ENCODE peak calls at places on chromosomes 3 and 15, in seven cellular contexts. S, Q, O, F, L, X and R are unnamed samples. For H3K9me3 and H3K4me1, the result is how much of the 10 kb centered on the place peaks cover.

GRCh38 chr15:55526559-55527036 is 18.6 kb upstream of the DNAAF4 start:
- DNase-seq in S (peak), L (no peak), Q (peak), X (peak), O (no peak), F (peak), R (peak)

GRCh38 chr15:82798104-82798503 is 7.8 kb downstream of the FSD2 start:
- DNase-seq in Q (no peak), L (no peak), S (no peak), F (no peak), X (no peak), O (no peak), R (no peak)

GRCh38 chr3:172138031-172138538 is 98.7 kb downstream of the FNDC3B start:
- DNase-seq in O (no peak), L (no peak), F (no peak), Q (no peak), X (no peak), S (peak), R (no peak)

GRCh38 chr3:71436337-71436736 is 147.2 kb downstream of the FOXP1 start:
- DNase-seq in Q (no peak), X (no peak), F (no peak), O (no peak), L (no peak), S (no peak), R (no peak)

GRCh38 chr15:79883579-79884203 is 13.1 kb downstream of the MTHFS start:
- DNase-seq in X (no peak), L (no peak), S (no peak), Q (no peak), F (no peak), O (no peak), R (no peak)

GRCh38 chr3:47161983-47162694 is 1.8 kb downstream of the SETD2 start:
- DNase-seq in O (no peak), S (no peak), X (peak), F (no peak), Q (no peak), L (no peak), R (no peak)

GRCh38 chr3:151933224-151933858 is 59.9 kb downstream of the SUCNR1 start:
- DNase-seq in F (no peak), L (no peak), X (peak), S (no peak), Q (no peak), O (no peak), R (no peak)

GRCh38 chr3:58683001-58683845 is 16.6 kb upstream of the FAM3D start:
- DNase-seq in L (no peak), Q (no peak), O (no peak), X (no peak), S (no peak), F (no peak), R (no peak)

GRCh38 chr15:41494922-41495735 is 1.5 kb downstream of the ITPKA start:
- DNase-seq in Q (no peak), L (peak), X (peak), F (no peak), S (no peak), O (peak), R (no peak)

GRCh38 chr3:54264050-54264449 is 141.7 kb downstream of the CACNA2D3 start:
- DNase-seq in O (no peak), Q (no peak), L (no peak), F (no peak), S (no peak), X (no peak), R (no peak)

GRCh38 chr15:90141646-90142045 is 39.4 kb upstream of the IDH2 start:
- DNase-seq in S (peak), F (no peak), L (no peak), Q (no peak), O (no peak), X (no peak), R (no peak)

GRCh38 chr15:74788042-74788715 is 6.3 kb downstream of the CSK start:
- DNase-seq in O (no peak), L (no peak), F (no peak), S (no peak), Q (no peak), X (no peak), R (no peak)

GRCh38 chr3:189685854-189686253 is 54.7 kb downstream of the TP63 start:
- DNase-seq in F (no peak), O (no peak), S (peak), L (no peak), X (no peak), Q (no peak), R (no peak)

GRCh38 chr15:31159837-31160236 is 58.3 kb upstream of the TRPM1 start:
- DNase-seq in L (no peak), X (no peak), S (no peak), O (no peak), F (no peak), Q (no peak), R (no peak)

DNA sequence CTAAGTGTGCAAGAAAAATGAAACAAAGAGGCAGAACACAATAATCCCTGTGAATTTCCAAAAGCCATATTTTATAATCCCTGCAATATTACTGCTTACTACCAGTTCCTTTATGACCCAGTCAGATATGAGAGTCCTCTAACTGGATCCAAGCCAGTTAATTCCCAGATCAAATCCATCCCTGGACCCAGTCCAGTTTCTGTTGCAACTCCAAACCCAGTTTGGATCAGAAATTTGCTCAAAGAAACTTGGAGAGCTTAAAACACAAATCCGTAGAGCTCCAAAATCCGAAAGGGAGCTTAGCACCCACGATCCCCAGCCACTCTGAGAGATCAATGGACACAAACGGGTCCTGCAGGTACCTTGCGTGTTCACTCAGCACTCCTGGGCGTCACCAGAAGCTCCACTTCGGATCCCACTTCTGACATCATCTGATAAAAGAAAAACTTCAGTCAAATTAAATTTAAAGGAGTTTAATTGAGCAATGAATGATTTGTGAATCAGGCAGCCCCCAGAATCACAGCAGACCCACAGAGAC is 32.6 kb upstream of the THUMPD3 start:
- DNase-seq in Q (no peak), X (no peak), F (no peak), O (no peak), L (no peak), S (peak), R (no peak)
- H3K9me3 ChIP-seq in Q (under half), X (under half), F (under half), O (under half), L (under half), S (under half), R (under half)

GRCh38 chr3:183285828-183286457 is 32.9 kb downstream of the B3GNT5 start:
- DNase-seq in X (peak), Q (peak), L (peak), O (no peak), F (peak), S (peak), R (no peak)
- H3K4me3 ChIP-seq in X (no peak), Q (peak), L (no peak), O (no peak), F (no peak), S (no peak), R (no peak)

GRCh38 chr3:188176884-188177283 is 22.9 kb downstream of the LPP start:
- DNase-seq in S (no peak), X (no peak), L (no peak), F (no peak), Q (no peak), O (no peak), R (no peak)

GRCh38 chr3:188174309-188175044 is 20.5 kb downstream of the LPP start:
- DNase-seq in Q (no peak), L (no peak), X (no peak), F (no peak), S (no peak), O (no peak), R (no peak)

GRCh38 chr3:188177721-188178120 is 23.8 kb downstream of the LPP start:
- DNase-seq in X (peak), Q (no peak), S (no peak), F (no peak), L (no peak), O (no peak), R (no peak)

GRCh38 chr3:188178293-188178950 is 24.5 kb downstream of the LPP start:
- DNase-seq in X (peak), Q (no peak), O (no peak), F (no peak), L (no peak), S (no peak), R (no peak)

GRCh38 chr3:188176476-188176875 is 22.5 kb downstream of the LPP start:
- DNase-seq in O (no peak), F (no peak), X (no peak), Q (no peak), S (no peak), L (no peak), R (no peak)
- H3K4me1 ChIP-seq in O (under half), F (under half), X (under half), Q (under half), S (under half), L (under half), R (under half)

GRCh38 chr3:7166460-7166859 is 305.5 kb downstream of the GRM7 start:
- DNase-seq in Q (no peak), X (no peak), S (no peak), F (no peak), L (no peak), O (no peak), R (no peak)
- H3K9me3 ChIP-seq in Q (under half), X (under half), S (under half), F (under half), L (under half), O (under half), R (under half)

GRCh38 chr3:123698813-123699212 is 114.0 kb upstream of the HACD2 start:
- DNase-seq in L (no peak), Q (no peak), S (no peak), X (no peak), O (no peak), F (no peak), R (no peak)

GRCh38 chr3:123696796-123697195 is 111.9 kb upstream of the HACD2 start:
- DNase-seq in O (no peak), Q (no peak), F (no peak), L (no peak), S (peak), X (no peak), R (no peak)

GRCh38 chr3:123705886-123706285 is 121.0 kb upstream of the HACD2 start:
- DNase-seq in S (no peak), Q (no peak), F (no peak), X (no peak), L (no peak), O (no peak), R (no peak)

GRCh38 chr3:123702720-123703119 is 117.9 kb upstream of the HACD2 start:
- DNase-seq in Q (no peak), F (no peak), X (no peak), S (no peak), L (no peak), O (no peak), R (no peak)

GRCh38 chr3:123700791-123701712 is 116.2 kb upstream of the HACD2 start:
- DNase-seq in X (no peak), L (no peak), Q (no peak), O (no peak), S (no peak), F (no peak), R (no peak)
- H3K4me3 ChIP-seq in X (no peak), L (no peak), Q (no peak), O (no peak), S (no peak), F (no peak), R (no peak)

DNA sequence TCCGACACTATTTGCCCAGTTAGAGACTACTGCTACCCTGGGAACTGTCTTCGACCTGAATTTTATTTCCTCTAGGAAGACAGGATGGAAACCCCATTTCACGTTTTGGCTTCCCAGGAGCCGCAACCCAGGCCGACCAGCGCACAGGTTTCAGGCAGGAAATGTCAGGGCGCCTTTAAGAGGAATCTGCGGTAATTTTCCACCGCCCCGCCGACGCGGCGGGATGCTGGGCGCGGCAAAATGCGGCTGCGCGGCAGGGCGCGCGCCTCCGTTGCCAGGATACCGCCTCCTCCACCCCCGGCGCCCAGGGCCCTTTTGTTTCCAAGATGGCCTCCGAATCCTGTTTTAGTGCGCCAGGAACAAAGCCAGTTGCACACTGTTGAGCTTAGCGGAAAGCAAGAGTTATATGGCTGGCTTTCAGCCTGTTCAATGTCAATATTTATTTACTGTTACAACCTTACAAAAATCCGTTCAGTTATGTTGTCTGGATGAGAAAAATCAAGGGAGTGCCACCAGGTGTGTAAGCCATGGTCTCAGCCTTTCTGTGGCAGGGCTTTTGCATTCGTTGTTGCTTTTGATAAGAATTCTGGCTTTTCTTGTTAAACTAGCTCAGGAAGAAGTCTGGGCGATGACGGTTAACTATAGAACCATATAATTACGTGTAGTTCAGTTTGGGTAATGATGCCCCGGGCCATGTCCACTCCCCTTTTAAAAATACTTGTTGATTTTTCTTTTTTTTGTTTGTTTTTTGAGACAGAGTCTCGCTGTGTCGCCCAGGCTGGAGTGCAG is 79.7 kb upstream of the CHD2 start:
- DNase-seq in L (peak), F (peak), S (peak), X (peak), Q (peak), O (peak), R (peak)
- H3K4me1 ChIP-seq in L (under half), F (half or more), S (half or more), X (under half), Q (under half), O (under half), R (under half)

DNA sequence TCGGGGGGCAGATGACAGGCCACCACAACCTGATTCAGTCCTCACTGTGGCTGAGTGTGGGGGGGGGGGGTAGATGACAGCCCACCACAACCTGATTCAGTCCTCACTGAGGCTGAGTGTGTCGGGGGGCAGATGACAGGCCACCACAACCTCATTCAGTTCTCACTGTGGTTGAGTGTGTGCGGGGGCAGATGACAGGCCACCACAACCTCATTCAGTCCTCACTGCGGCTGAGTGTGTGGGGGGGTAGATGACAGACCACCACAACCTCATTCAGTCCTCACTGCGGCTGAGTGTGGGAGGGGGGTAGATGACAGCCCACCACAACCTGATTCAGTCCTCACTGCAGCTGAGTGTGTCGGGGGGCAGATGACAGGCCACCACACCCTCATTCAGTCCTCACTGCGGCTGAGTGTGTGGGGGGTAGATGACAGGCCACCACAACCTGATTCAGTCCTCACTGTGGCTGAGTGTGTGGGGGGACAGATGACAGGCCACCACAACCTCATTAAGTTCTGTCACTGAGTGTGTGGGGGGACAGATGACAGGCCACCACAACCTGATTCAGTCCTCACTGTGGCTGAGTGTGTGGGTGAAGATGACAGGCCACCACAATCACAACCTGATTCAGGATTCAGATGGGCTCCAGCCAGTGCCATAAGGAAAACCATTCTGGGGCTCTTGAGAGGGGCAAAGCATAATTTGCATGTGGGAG is 16.9 kb downstream of the ZNF717 start:
- DNase-seq in F (no peak), S (no peak), X (no peak), Q (no peak), L (no peak), O (no peak), R (no peak)
- H3K9me3 ChIP-seq in F (under half), S (under half), X (under half), Q (under half), L (under half), O (under half), R (under half)

GRCh38 chr15:38308242-38308641 is 55.6 kb downstream of the SPRED1 start:
- DNase-seq in O (no peak), F (no peak), L (no peak), S (no peak), Q (no peak), X (no peak), R (no peak)

GRCh38 chr15:38300395-38300794 is 47.8 kb downstream of the SPRED1 start:
- DNase-seq in L (no peak), O (no peak), X (no peak), F (no peak), S (peak), Q (no peak), R (no peak)

GRCh38 chr15:38307251-38307650 is 54.6 kb downstream of the SPRED1 start:
- DNase-seq in X (no peak), O (no peak), Q (no peak), L (no peak), F (no peak), S (no peak), R (no peak)

GRCh38 chr15:38308797-38309196 is 56.2 kb downstream of the SPRED1 start:
- DNase-seq in Q (no peak), L (no peak), F (no peak), S (no peak), X (no peak), O (no peak), R (no peak)

DNA sequence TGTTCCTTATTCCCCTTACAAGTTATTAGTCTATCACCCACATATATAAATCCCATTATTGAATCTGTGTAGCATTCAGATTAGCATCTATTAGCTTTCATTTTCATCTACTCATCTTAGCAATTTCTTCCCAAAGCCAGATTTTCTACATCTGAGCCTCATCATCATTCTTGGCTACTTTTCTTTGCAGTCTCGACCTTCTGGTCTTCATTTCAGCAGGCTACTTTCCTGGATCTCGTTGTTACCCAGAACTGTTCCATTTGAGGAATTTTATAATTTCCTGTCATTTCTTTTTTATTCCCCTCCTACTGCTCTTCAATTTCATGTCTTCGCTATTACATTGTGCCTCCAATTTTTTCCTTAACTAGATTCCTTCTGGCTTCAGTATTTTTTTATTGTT is 51.9 kb downstream of the SPRED1 start:
- DNase-seq in O (no peak), F (no peak), X (no peak), S (no peak), L (no peak), Q (no peak), R (no peak)
- H3K4me3 ChIP-seq in O (no peak), F (no peak), X (no peak), S (no peak), L (no peak), Q (no peak), R (no peak)

GRCh38 chr15:57380854-57381253 is 4.5 kb downstream of the CGNL1 start:
- DNase-seq in Q (no peak), F (no peak), X (no peak), O (no peak), S (no peak), L (no peak), R (no peak)
- H3K4me1 ChIP-seq in Q (under half), F (under half), X (under half), O (under half), S (half or more), L (under half), R (under half)

GRCh38 chr15:52415628-52416027 is 113.1 kb downstream of the MYO5A start:
- DNase-seq in L (no peak), S (no peak), O (no peak), F (no peak), Q (no peak), X (no peak), R (no peak)

GRCh38 chr15:52417501-52417900 is 111.2 kb downstream of the MYO5A start:
- DNase-seq in S (peak), F (no peak), L (no peak), O (no peak), X (no peak), Q (no peak), R (no peak)

GRCh38 chr15:52414936-52415335 is 113.7 kb downstream of the MYO5A start:
- DNase-seq in S (no peak), Q (no peak), L (no peak), O (no peak), F (no peak), X (no peak), R (no peak)

GRCh38 chr15:52419494-52419893 is 109.2 kb downstream of the MYO5A start:
- DNase-seq in O (no peak), Q (no peak), X (no peak), F (no peak), S (no peak), L (no peak), R (no peak)

GRCh38 chr15:52417957-52418356 is 110.7 kb downstream of the MYO5A start:
- DNase-seq in X (no peak), F (no peak), L (no peak), O (no peak), Q (no peak), S (no peak), R (no peak)
- H3K9me3 ChIP-seq in X (under half), F (under half), L (under half), O (under half), Q (under half), S (under half), R (under half)